ENCODE peak calls at places on chromosomes 7 and 10, in ten cellular contexts. One of them, this sample, is unnamed.

GRCh38 chr7:116443101-116443523 is 56.4 kb upstream of the CAV2 start:
- DNase-seq in natural killer cell treated with Interleukin-12 subunit alpha and Interleukin-12 subunit beta and Interleukin-15 and Interleukin-18, amount 100 ng/mL, for 72 hours: no peak
- DNase-seq in M059J: peak
- DNase-seq in dorsolateral prefrontal cortex: no peak
- DNase-seq in D341Med: no peak
- DNase-seq in GF-D8: no peak
- DNase-seq in hippocampal formation: no peak
- DNase-seq in COR-L47: no peak
- DNase-seq in effector CD8-positive, alpha-beta T cell: no peak
- DNase-seq in NCI-H1417 treated with DMSO at 0.1 percent for 48 hours: no peak
- DNase-seq in this sample: no peak

GRCh38 chr10:96255569-96256335 is 15.6 kb downstream of the BLNK start:
- DNase-seq in natural killer cell treated with Interleukin-12 subunit alpha and Interleukin-12 subunit beta and Interleukin-15 and Interleukin-18, amount 100 ng/mL, for 72 hours: no peak
- DNase-seq in M059J: no peak
- DNase-seq in dorsolateral prefrontal cortex: no peak
- DNase-seq in D341Med: no peak
- DNase-seq in GF-D8: no peak
- DNase-seq in hippocampal formation: no peak
- DNase-seq in COR-L47: no peak
- DNase-seq in effector CD8-positive, alpha-beta T cell: no peak
- DNase-seq in NCI-H1417 treated with DMSO at 0.1 percent for 48 hours: no peak
- DNase-seq in this sample: no peak

GRCh38 chr7:2165239-2165609 is 67.5 kb downstream of the MAD1L1 start:
- DNase-seq in natural killer cell treated with Interleukin-12 subunit alpha and Interleukin-12 subunit beta and Interleukin-15 and Interleukin-18, amount 100 ng/mL, for 72 hours: no peak
- DNase-seq in M059J: no peak
- DNase-seq in dorsolateral prefrontal cortex: no peak
- DNase-seq in D341Med: no peak
- DNase-seq in GF-D8: no peak
- DNase-seq in hippocampal formation: no peak
- DNase-seq in COR-L47: no peak
- DNase-seq in effector CD8-positive, alpha-beta T cell: no peak
- DNase-seq in NCI-H1417 treated with DMSO at 0.1 percent for 48 hours: no peak
- DNase-seq in this sample: no peak

GRCh38 chr7:925601-926000 is 28.9 kb downstream of the ADAP1 start:
- DNase-seq in natural killer cell treated with Interleukin-12 subunit alpha and Interleukin-12 subunit beta and Interleukin-15 and Interleukin-18, amount 100 ng/mL, for 72 hours: peak
- DNase-seq in M059J: no peak
- DNase-seq in dorsolateral prefrontal cortex: peak
- DNase-seq in D341Med: no peak
- DNase-seq in GF-D8: no peak
- DNase-seq in hippocampal formation: no peak
- DNase-seq in COR-L47: no peak
- DNase-seq in effector CD8-positive, alpha-beta T cell: peak
- DNase-seq in NCI-H1417 treated with DMSO at 0.1 percent for 48 hours: no peak
- DNase-seq in this sample: no peak

GRCh38 chr10:69321037-69321715 is 42.9 kb downstream of the HK1 start:
- DNase-seq in natural killer cell treated with Interleukin-12 subunit alpha and Interleukin-12 subunit beta and Interleukin-15 and Interleukin-18, amount 100 ng/mL, for 72 hours: no peak
- DNase-seq in M059J: no peak
- DNase-seq in dorsolateral prefrontal cortex: no peak
- DNase-seq in D341Med: no peak
- DNase-seq in GF-D8: no peak
- DNase-seq in hippocampal formation: no peak
- DNase-seq in COR-L47: no peak
- DNase-seq in effector CD8-positive, alpha-beta T cell: no peak
- DNase-seq in NCI-H1417 treated with DMSO at 0.1 percent for 48 hours: no peak
- DNase-seq in this sample: no peak

GRCh38 chr10:121771957-121772356 is 155.9 kb downstream of the ATE1 start:
- DNase-seq in natural killer cell treated with Interleukin-12 subunit alpha and Interleukin-12 subunit beta and Interleukin-15 and Interleukin-18, amount 100 ng/mL, for 72 hours: no peak
- DNase-seq in M059J: peak
- DNase-seq in dorsolateral prefrontal cortex: no peak
- DNase-seq in D341Med: no peak
- DNase-seq in GF-D8: no peak
- DNase-seq in hippocampal formation: no peak
- DNase-seq in COR-L47: no peak
- DNase-seq in effector CD8-positive, alpha-beta T cell: no peak
- DNase-seq in NCI-H1417 treated with DMSO at 0.1 percent for 48 hours: no peak
- DNase-seq in this sample: no peak

GRCh38 chr10:75414527-75414926 is 13.0 kb upstream of the ZNF503 start:
- DNase-seq in natural killer cell treated with Interleukin-12 subunit alpha and Interleukin-12 subunit beta and Interleukin-15 and Interleukin-18, amount 100 ng/mL, for 72 hours: no peak
- DNase-seq in M059J: no peak
- DNase-seq in dorsolateral prefrontal cortex: no peak
- DNase-seq in D341Med: no peak
- DNase-seq in GF-D8: no peak
- DNase-seq in hippocampal formation: no peak
- DNase-seq in COR-L47: no peak
- DNase-seq in effector CD8-positive, alpha-beta T cell: no peak
- DNase-seq in NCI-H1417 treated with DMSO at 0.1 percent for 48 hours: no peak
- DNase-seq in this sample: no peak

GRCh38 chr10:87816842-87817178 is 1.2 kb downstream of the ATAD1 start:
- DNase-seq in natural killer cell treated with Interleukin-12 subunit alpha and Interleukin-12 subunit beta and Interleukin-15 and Interleukin-18, amount 100 ng/mL, for 72 hours: no peak
- DNase-seq in M059J: no peak
- DNase-seq in dorsolateral prefrontal cortex: no peak
- DNase-seq in D341Med: no peak
- DNase-seq in GF-D8: no peak
- DNase-seq in hippocampal formation: no peak
- DNase-seq in COR-L47: no peak
- DNase-seq in effector CD8-positive, alpha-beta T cell: no peak
- DNase-seq in NCI-H1417 treated with DMSO at 0.1 percent for 48 hours: no peak
- DNase-seq in this sample: no peak

GRCh38 chr7:42144253-42145002 is 92.6 kb downstream of the GLI3 start:
- DNase-seq in natural killer cell treated with Interleukin-12 subunit alpha and Interleukin-12 subunit beta and Interleukin-15 and Interleukin-18, amount 100 ng/mL, for 72 hours: no peak
- DNase-seq in M059J: peak
- DNase-seq in dorsolateral prefrontal cortex: no peak
- DNase-seq in D341Med: no peak
- DNase-seq in GF-D8: no peak
- DNase-seq in hippocampal formation: no peak
- DNase-seq in COR-L47: no peak
- DNase-seq in effector CD8-positive, alpha-beta T cell: no peak
- DNase-seq in NCI-H1417 treated with DMSO at 0.1 percent for 48 hours: no peak
- DNase-seq in this sample: no peak

GRCh38 chr7:54858008-54858692 is 99.1 kb upstream of the SEC61G start:
- DNase-seq in natural killer cell treated with Interleukin-12 subunit alpha and Interleukin-12 subunit beta and Interleukin-15 and Interleukin-18, amount 100 ng/mL, for 72 hours: no peak
- DNase-seq in M059J: no peak
- DNase-seq in dorsolateral prefrontal cortex: no peak
- DNase-seq in D341Med: no peak
- DNase-seq in GF-D8: no peak
- DNase-seq in hippocampal formation: no peak
- DNase-seq in COR-L47: peak
- DNase-seq in effector CD8-positive, alpha-beta T cell: no peak
- DNase-seq in NCI-H1417 treated with DMSO at 0.1 percent for 48 hours: no peak
- DNase-seq in this sample: no peak

GRCh38 chr7:55561756-55562155 is 10.5 kb downstream of the VOPP1 start:
- DNase-seq in natural killer cell treated with Interleukin-12 subunit alpha and Interleukin-12 subunit beta and Interleukin-15 and Interleukin-18, amount 100 ng/mL, for 72 hours: no peak
- DNase-seq in M059J: no peak
- DNase-seq in dorsolateral prefrontal cortex: no peak
- DNase-seq in D341Med: no peak
- DNase-seq in GF-D8: no peak
- DNase-seq in hippocampal formation: no peak
- DNase-seq in COR-L47: no peak
- DNase-seq in effector CD8-positive, alpha-beta T cell: no peak
- DNase-seq in NCI-H1417 treated with DMSO at 0.1 percent for 48 hours: no peak
- DNase-seq in this sample: no peak

GRCh38 chr7:100398239-100398638 is 25.0 kb downstream of the PILRA start:
- DNase-seq in natural killer cell treated with Interleukin-12 subunit alpha and Interleukin-12 subunit beta and Interleukin-15 and Interleukin-18, amount 100 ng/mL, for 72 hours: no peak
- DNase-seq in M059J: no peak
- DNase-seq in dorsolateral prefrontal cortex: no peak
- DNase-seq in D341Med: no peak
- DNase-seq in GF-D8: no peak
- DNase-seq in hippocampal formation: no peak
- DNase-seq in COR-L47: no peak
- DNase-seq in effector CD8-positive, alpha-beta T cell: no peak
- DNase-seq in NCI-H1417 treated with DMSO at 0.1 percent for 48 hours: no peak
- DNase-seq in this sample: no peak

GRCh38 chr10:100579261-100579660 is 43.5 kb downstream of the HIF1AN start:
- DNase-seq in natural killer cell treated with Interleukin-12 subunit alpha and Interleukin-12 subunit beta and Interleukin-15 and Interleukin-18, amount 100 ng/mL, for 72 hours: no peak
- DNase-seq in M059J: no peak
- DNase-seq in dorsolateral prefrontal cortex: no peak
- DNase-seq in D341Med: no peak
- DNase-seq in GF-D8: no peak
- DNase-seq in hippocampal formation: no peak
- DNase-seq in COR-L47: no peak
- DNase-seq in effector CD8-positive, alpha-beta T cell: no peak
- DNase-seq in NCI-H1417 treated with DMSO at 0.1 percent for 48 hours: no peak
- DNase-seq in this sample: no peak

GRCh38 chr10:100516847-100517246 is 2.8 kb downstream of the SEC31B start:
- DNase-seq in natural killer cell treated with Interleukin-12 subunit alpha and Interleukin-12 subunit beta and Interleukin-15 and Interleukin-18, amount 100 ng/mL, for 72 hours: no peak
- DNase-seq in M059J: peak
- DNase-seq in dorsolateral prefrontal cortex: no peak
- DNase-seq in D341Med: no peak
- DNase-seq in GF-D8: peak
- DNase-seq in hippocampal formation: no peak
- DNase-seq in COR-L47: no peak
- DNase-seq in effector CD8-positive, alpha-beta T cell: no peak
- DNase-seq in NCI-H1417 treated with DMSO at 0.1 percent for 48 hours: no peak
- DNase-seq in this sample: no peak

GRCh38 chr10:93143286-93143685 is 69.6 kb downstream of the CYP26A1 start:
- DNase-seq in natural killer cell treated with Interleukin-12 subunit alpha and Interleukin-12 subunit beta and Interleukin-15 and Interleukin-18, amount 100 ng/mL, for 72 hours: no peak
- DNase-seq in M059J: no peak
- DNase-seq in dorsolateral prefrontal cortex: no peak
- DNase-seq in D341Med: no peak
- DNase-seq in GF-D8: no peak
- DNase-seq in hippocampal formation: no peak
- DNase-seq in COR-L47: no peak
- DNase-seq in effector CD8-positive, alpha-beta T cell: no peak
- DNase-seq in NCI-H1417 treated with DMSO at 0.1 percent for 48 hours: no peak
- DNase-seq in this sample: no peak

GRCh38 chr10:124722812-124723783 is 21.1 kb downstream of the FAM53B start:
- DNase-seq in natural killer cell treated with Interleukin-12 subunit alpha and Interleukin-12 subunit beta and Interleukin-15 and Interleukin-18, amount 100 ng/mL, for 72 hours: peak
- DNase-seq in M059J: no peak
- DNase-seq in dorsolateral prefrontal cortex: peak
- DNase-seq in D341Med: no peak
- DNase-seq in GF-D8: peak
- DNase-seq in hippocampal formation: no peak
- DNase-seq in COR-L47: no peak
- DNase-seq in effector CD8-positive, alpha-beta T cell: no peak
- DNase-seq in NCI-H1417 treated with DMSO at 0.1 percent for 48 hours: no peak
- DNase-seq in this sample: no peak

GRCh38 chr7:30750574-30751256 is 1.2 kb upstream of the INMT start:
- DNase-seq in natural killer cell treated with Interleukin-12 subunit alpha and Interleukin-12 subunit beta and Interleukin-15 and Interleukin-18, amount 100 ng/mL, for 72 hours: no peak
- DNase-seq in M059J: peak
- DNase-seq in dorsolateral prefrontal cortex: peak
- DNase-seq in D341Med: no peak
- DNase-seq in GF-D8: no peak
- DNase-seq in hippocampal formation: peak
- DNase-seq in COR-L47: no peak
- DNase-seq in effector CD8-positive, alpha-beta T cell: no peak
- DNase-seq in NCI-H1417 treated with DMSO at 0.1 percent for 48 hours: no peak
- DNase-seq in this sample: no peak